ENCODE peak calls at places on chromosomes 16 and 17, in six cellular contexts. L, F, S, M, O and G are unnamed samples.

GRCh38 chr16:89020925-89021595 is 44.1 kb upstream of the CBFA2T3 start:
- DNase-seq in L (no peak), F (no peak), S (no peak), M (no peak), O (peak; percentile 2), G (no peak)

GRCh38 chr16:82340531-82340930 is 170.5 kb upstream of the MPHOSPH6 start:
- DNase-seq in L (no peak), F (no peak), S (no peak), M (no peak), O (no peak), G (no peak)

GRCh38 chr16:49464877-49465504 is 91.4 kb downstream of the C16orf78 start:
- DNase-seq in L (no peak), F (no peak), S (no peak), M (peak; percentile 59), O (no peak), G (peak; percentile 75)

GRCh38 chr16:50702725-50703124 is 9.3 kb downstream of the NOD2 start:
- DNase-seq in L (no peak), F (no peak), S (no peak), M (no peak), O (no peak), G (no peak)

GRCh38 chr17:38418693-38419507 is 9.4 kb upstream of the ARHGAP23 start:
- DNase-seq in L (no peak), F (no peak), S (no peak), M (peak; percentile 88), O (peak; percentile 66), G (peak; percentile 64)

GRCh38 chr17:50051082-50051576 is 4.8 kb upstream of the ITGA3 start:
- DNase-seq in L (peak; percentile 66), F (no peak), S (no peak), M (no peak), O (no peak), G (no peak)

GRCh38 chr17:509316-509715 is 156.7 kb upstream of the RPH3AL start:
- DNase-seq in L (no peak), F (no peak), S (no peak), M (no peak), O (no peak), G (no peak)

GRCh38 chr17:37671813-37672544 is 28.7 kb upstream of the DDX52 start:
- DNase-seq in L (peak; percentile 72), F (no peak), S (peak; percentile 82), M (no peak), O (no peak), G (no peak)

GRCh38 chr17:11622468-11622867 is 24.2 kb downstream of the DNAH9 start:
- DNase-seq in L (no peak), F (no peak), S (no peak), M (peak; percentile 51), O (no peak), G (no peak)

GRCh38 chr17:59572301-59572924 is 7.0 kb downstream of the DHX40 start:
- DNase-seq in L (peak; percentile 81), F (no peak), S (no peak), M (no peak), O (no peak), G (no peak)

GRCh38 chr16:27749547-27749875 is 199.6 kb downstream of the KATNIP start:
- DNase-seq in L (no peak), F (no peak), S (no peak), M (no peak), O (no peak), G (no peak)

GRCh38 chr16:24917891-24918290 is 72.1 kb downstream of the SLC5A11 start:
- DNase-seq in L (no peak), F (no peak), S (no peak), M (no peak), O (no peak), G (no peak)

GRCh38 chr16:14377326-14377725 is 252.7 kb downstream of the PARN start:
- DNase-seq in L (no peak), F (no peak), S (no peak), M (no peak), O (no peak), G (no peak)

GRCh38 chr16:72722552-72722951 is 325.4 kb downstream of the ZFHX3 start:
- DNase-seq in L (no peak), F (no peak), S (no peak), M (no peak), O (no peak), G (peak; percentile 71)

GRCh38 chr17:8376302-8377067 is at the start of gene KRABD2:
- DNase-seq in L (peak; percentile 79), F (peak; percentile 92), S (peak; percentile 55), M (peak; percentile 98), O (peak; percentile 98), G (peak; percentile 95)

GRCh38 chr17:4710693-4711634 is 532 bp downstream of the ARRB2 start:
- DNase-seq in L (no peak), F (no peak), S (no peak), M (peak; percentile 72), O (peak; percentile 84), G (no peak)

GRCh38 chr17:17075037-17075755 is 32.9 kb downstream of the MPRIP start:
- DNase-seq in L (peak; percentile 79), F (peak; percentile 72), S (peak; percentile 65), M (peak; percentile 68), O (peak; percentile 21), G (no peak)

DNA sequence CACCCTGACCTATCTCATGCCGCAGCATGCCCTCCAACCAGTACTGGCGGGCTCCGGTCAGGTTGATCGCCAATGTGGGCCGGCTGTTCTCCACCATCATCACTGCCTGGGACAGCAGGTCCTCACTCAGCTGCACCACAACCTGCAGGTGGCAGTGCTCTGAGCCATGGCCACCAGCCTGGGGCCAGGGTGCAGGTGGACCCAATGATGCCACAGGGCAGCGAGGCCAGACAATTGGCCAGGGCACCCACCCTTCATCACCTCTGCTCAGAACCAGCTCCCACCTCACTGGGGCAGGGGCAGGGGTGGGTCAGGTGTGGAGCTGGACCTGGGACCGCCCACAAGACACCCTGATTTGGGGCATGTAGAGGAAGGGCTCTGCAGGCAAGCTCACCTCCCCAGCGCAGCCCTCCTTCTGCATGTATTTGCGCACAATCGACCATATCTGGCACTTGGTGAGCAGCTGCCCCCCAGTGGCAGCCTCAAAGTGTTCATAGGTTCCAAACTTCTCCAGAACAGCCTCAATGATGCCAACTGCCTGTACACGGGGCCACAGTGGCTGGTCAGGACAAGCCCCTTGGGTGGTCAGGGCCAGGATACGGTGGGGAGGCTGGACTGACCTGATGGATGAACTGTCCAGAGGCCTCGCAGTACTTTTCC is 4.2 kb downstream of the MATCAP1 start:
- DNase-seq in L (no peak), F (no peak), S (no peak), M (no peak), O (peak; percentile 70), G (no peak)
- TF ChIP-seq CTCF in L (no peak), F (no peak), S (no peak), M (peak; percentile 30), O (no peak), G (peak; percentile 12)

GRCh38 chr16:12229759-12230594 is 253.4 kb downstream of the SNX29 start:
- DNase-seq in L (peak; percentile 15), F (no peak), S (peak; percentile 21), M (no peak), O (no peak), G (no peak)

GRCh38 chr16:12228079-12228606 is 251.6 kb downstream of the SNX29 start:
- DNase-seq in L (no peak), F (no peak), S (no peak), M (no peak), O (no peak), G (no peak)

GRCh38 chr16:12225816-12226480 is 249.4 kb downstream of the SNX29 start:
- DNase-seq in L (peak; percentile 2), F (no peak), S (no peak), M (no peak), O (no peak), G (no peak)

GRCh38 chr16:12231666-12232065 is 255.1 kb downstream of the SNX29 start:
- DNase-seq in L (peak; percentile 28), F (no peak), S (peak; percentile 49), M (no peak), O (no peak), G (no peak)

DNA sequence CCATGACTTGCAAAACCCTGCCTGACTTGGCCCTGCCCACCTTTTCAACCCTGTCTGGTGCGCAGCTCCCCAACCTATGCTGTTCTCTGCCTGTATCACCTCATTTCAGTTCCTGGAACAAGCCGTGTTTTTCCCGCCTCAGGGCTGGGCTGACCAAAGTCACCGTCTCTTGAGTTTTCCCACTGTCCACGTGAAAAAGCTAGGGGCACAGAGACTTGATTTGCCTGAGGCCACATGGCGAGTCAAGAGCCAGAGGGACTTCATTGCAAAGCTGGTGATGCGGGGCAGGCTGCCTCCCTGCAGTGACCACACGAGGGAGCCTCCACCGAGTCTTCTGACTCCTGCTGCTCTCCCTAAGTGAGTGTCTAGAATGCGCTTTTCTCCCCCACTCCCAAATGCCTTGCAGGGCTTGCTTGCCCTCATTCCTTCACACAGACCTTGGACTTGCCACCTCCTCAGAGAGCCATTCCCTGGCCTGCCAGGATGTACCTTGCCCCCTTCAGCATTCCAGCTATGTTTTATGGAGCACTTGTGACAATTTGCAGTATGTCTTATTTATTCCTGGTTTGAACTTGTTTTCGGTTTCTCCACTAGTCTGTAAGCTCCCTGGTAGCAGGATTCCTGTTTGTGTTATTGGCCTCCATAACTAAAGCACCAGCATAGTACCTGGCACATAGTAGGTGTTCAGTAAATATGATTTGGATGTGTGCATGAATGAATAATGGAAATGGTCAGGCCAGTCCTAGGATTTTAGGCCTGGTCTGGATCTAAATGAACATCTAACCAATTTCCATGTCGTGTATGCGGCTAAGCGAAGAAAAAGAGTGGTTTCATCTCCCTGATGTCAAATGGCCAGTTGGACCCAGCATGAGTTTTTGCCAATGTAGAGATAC is 252.3 kb downstream of the SNX29 start:
- DNase-seq in L (peak; percentile 64), F (peak; percentile 29), S (peak; percentile 20), M (peak; percentile 63), O (no peak), G (peak; percentile 74)
- TF ChIP-seq CTCF in L (peak; percentile 83), F (peak; percentile 64), S (peak; percentile 86), M (peak; percentile 66), O (no peak), G (peak; percentile 73)

DNA sequence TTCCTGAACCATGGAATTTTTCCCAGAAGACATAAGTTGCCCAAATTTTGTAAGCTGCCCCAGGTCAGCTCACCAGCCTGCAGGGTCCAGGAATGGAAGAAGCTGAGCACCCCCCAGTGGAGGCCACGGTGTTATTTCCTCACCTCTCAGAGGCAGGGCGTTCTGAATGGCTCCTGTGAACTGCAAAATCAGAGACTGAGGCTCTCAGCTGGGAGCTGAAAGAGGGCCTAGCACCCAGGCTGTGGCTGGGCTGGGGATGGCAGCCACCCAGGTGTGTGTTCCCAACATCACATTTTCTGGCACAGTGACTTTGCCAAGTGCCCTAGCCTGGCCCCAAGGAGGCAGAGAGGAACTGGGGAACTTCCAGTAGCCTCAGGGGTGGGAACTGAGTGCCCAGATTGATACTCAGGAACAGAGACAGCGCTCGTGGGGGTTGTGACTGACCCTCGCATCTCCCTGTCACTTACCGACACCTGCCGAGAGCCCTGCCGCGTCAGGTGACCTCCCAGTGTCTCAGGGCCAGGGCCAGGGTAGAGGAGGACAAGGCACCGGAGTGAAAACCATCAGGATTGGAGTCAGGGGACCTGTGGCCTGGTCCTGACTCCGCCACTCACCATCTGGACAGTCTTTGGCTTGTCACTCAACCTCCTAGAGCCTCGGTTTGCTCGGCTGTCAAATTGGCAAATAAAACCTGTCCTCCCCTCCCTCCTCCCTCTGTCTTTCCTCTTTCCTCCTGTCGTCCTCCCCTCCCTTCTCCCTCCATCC is 11.3 kb downstream of the CACNG4 start:
- DNase-seq in L (no peak), F (no peak), S (no peak), M (no peak), O (no peak), G (peak; percentile 69)
- TF ChIP-seq CTCF in L (peak; percentile 7), F (peak; percentile 17), S (peak; percentile 13), M (peak; percentile 51), O (no peak), G (peak; percentile 62)

DNA sequence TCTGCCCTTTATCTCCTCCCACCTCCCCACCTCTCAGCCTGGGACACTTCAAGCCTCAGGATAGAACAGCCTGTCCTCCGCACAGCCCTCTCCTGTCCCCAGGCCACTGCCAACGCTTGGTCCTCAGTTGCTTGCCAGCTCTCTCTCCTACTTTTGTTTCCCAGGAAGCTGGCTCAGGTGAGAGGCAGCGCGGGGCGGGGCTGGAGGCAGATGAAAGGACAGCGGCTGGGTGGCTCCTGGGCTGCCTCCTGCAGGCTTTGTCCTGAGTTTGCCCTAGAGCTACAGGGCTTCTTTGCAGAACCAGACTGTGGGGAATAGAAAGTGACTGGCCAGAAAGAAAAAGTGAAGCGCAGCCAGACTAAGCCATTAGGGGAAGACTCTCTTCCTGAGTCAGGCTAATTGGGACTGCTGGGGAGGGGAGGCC is 48.2 kb upstream of the CDC42EP4 start:
- DNase-seq in L (no peak), F (no peak), S (no peak), M (peak; percentile 63), O (peak; percentile 94), G (peak; percentile 65)
- TF ChIP-seq CTCF in L (no peak), F (no peak), S (no peak), M (no peak), O (no peak), G (peak; percentile 7)